ENCODE peak calls at places on chromosomes 11 and 22, in five cellular contexts. Z is CD8-positive, alpha-beta T cell; D is H1; C is lower leg skin; Q is endothelial cell. F is an unnamed sample.
A peak's percentile ranks its signal among the peaks of the same experiment; 100 is the strongest.

GRCh38 chr11:68469642-68470041 is 9.1 kb downstream of the PPP6R3 start:
- DNase-seq in Z (no peak), D (no peak), C (no peak), Q (no peak), F (no peak)

GRCh38 chr11:1267441-1268100 is 41.9 kb downstream of the TOLLIP start:
- DNase-seq in Z (no peak), D (no peak), C (no peak), Q (no peak), F (no peak)

GRCh38 chr11:4049006-4049405 is 45.6 kb upstream of the RRM1 start:
- DNase-seq in Z (no peak), D (no peak), C (no peak), Q (no peak), F (no peak)

GRCh38 chr11:1236316-1237127 is 13.7 kb downstream of the MUC5B start:
- DNase-seq in Z (no peak), D (no peak), C (peak; percentile 76), Q (no peak), F (no peak)

GRCh38 chr11:112963368-112963955 is 2.2 kb downstream of the NCAM1 start:
- DNase-seq in Z (no peak), D (no peak), C (no peak), Q (peak; percentile 5), F (no peak)

GRCh38 chr11:132258865-132259264 is 888.5 kb downstream of the NTM start:
- DNase-seq in Z (no peak), D (no peak), C (no peak), Q (no peak), F (no peak)

GRCh38 chr11:100632970-100633452 is 54.1 kb upstream of the ARHGAP42 start:
- DNase-seq in Z (no peak), D (no peak), C (peak; percentile 91), Q (no peak), F (no peak)

GRCh38 chr11:35223429-35223828 is 84.5 kb downstream of the CD44 start:
- DNase-seq in Z (no peak), D (no peak), C (no peak), Q (no peak), F (no peak)

GRCh38 chr22:22730655-22731373 is 86.4 kb downstream of the GGTLC2 start:
- DNase-seq in Z (no peak), D (no peak), C (no peak), Q (no peak), F (no peak)

GRCh38 chr11:116532066-116532465 is 240.7 kb downstream of the BUD13 start:
- DNase-seq in Z (no peak), D (no peak), C (peak; percentile 72), Q (no peak), F (no peak)
- TF ChIP-seq CTCF in Z (no peak), D (no peak), C (no peak), Q (no peak), F (no peak)

GRCh38 chr22:30421695-30422480 is 3.7 kb upstream of the MTFP1 start:
- DNase-seq in Z (no peak), D (no peak), C (no peak), Q (no peak), F (no peak)

GRCh38 chr22:30423296-30423958 is 2.1 kb upstream of the MTFP1 start:
- DNase-seq in Z (peak; percentile 62), D (no peak), C (peak; percentile 91), Q (peak; percentile 31), F (no peak)

GRCh38 chr22:30423959-30424380 is 1.6 kb upstream of the MTFP1 start:
- DNase-seq in Z (peak; percentile 98), D (peak; percentile 99), C (peak; percentile 100), Q (peak; percentile 95), F (peak; percentile 94)

GRCh38 chr22:30424471-30425326 is 869 bp upstream of the MTFP1 start:
- DNase-seq in Z (no peak), D (no peak), C (no peak), Q (no peak), F (no peak)

DNA sequence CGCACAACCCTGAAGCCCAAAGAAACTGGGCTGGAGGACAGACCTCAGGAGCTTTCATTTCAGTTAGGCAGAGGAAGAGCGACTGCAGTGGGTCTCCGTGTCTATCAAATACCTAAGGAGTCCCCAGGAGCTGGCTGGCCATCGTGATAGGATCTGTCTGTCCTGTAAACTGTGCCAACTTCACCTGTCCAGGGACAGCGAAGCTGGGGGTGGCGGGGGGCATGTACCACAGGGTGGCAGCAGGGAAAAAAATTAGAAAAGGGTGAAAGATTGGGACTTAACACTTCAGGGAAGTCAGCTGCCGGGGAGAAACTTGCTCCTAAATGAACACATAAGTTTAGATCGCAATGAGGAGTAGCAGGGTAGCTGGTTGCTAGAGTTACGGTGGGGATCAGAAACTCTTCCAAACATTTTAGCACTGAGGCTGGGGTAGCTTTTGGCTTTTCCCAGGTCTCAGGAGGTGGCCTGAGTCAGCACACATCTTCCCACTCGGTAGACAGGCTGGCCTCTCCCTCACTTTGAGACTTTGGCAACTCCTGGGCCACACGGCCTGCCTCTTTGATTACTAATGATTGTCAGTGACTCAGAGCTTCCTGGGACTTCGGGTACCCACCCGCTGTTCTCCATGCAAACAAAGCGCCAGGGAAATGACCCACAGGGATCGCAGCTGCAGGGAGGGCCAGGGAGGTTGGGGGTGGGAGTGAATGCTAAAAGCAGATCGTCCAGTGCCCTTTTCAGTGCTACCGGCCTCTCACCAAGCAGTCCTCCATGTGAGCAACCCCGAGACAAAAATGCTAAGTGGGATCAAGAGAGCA is 2.9 kb upstream of the MTFP1 start:
- DNase-seq in Z (peak; percentile 46), D (peak; percentile 60), C (peak; percentile 94), Q (no peak), F (peak; percentile 61)
- TF ChIP-seq CTCF in Z (no peak), D (no peak), C (no peak), Q (no peak), F (no peak)

DNA sequence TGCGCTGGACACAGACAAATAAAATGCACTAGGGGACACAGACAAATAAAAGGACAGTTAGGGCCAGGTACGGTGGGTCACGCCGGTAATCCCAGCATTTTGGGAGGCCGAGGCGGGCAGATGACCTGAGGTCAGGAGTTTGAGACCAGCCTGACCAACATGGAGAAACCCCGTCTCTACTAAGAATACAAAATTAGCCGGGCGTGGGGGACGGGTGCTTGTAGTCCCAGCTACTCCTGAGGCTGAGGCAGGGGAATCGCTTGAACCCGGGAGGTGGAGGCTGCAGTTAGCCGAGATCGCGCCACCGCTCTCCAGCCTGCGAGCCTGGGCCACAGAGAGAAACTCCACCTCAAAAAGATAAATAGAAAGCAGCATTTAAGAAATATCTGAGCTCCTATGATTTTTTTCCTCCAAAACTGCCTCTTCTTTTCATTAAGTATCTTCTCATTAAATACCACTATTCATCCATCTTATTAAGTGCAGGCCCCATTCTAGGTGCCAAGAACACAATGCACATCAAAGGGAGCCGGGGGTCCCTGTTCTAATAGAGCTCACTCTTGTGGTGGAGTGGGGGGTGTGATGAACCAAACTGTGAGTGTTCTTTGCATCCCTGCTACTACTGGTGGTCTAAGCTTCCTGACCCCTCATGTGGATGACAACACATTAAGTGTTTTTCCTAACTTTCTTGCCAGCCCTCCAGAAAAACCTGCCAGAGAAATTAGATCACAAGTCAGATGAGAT is 766 bp upstream of the ZNHIT2 start:
- DNase-seq in Z (no peak), D (no peak), C (no peak), Q (no peak), F (no peak)
- TF ChIP-seq CTCF in Z (peak; percentile 17), D (no peak), C (no peak), Q (peak; percentile 52), F (no peak)

GRCh38 chr11:59283311-59283710 is 70.6 kb upstream of the MPEG1 start:
- DNase-seq in Z (no peak), D (no peak), C (no peak), Q (no peak), F (no peak)

GRCh38 chr11:59285716-59286260 is 72.9 kb upstream of the OR5AN1 start:
- DNase-seq in Z (no peak), D (no peak), C (no peak), Q (no peak), F (no peak)

GRCh38 chr11:59283825-59284772 is 71.4 kb upstream of the MPEG1 start:
- DNase-seq in Z (peak; percentile 29), D (no peak), C (no peak), Q (peak; percentile 30), F (no peak)

GRCh38 chr11:59284773-59285129 is 72.0 kb upstream of the MPEG1 start:
- DNase-seq in Z (no peak), D (no peak), C (no peak), Q (no peak), F (no peak)

DNA sequence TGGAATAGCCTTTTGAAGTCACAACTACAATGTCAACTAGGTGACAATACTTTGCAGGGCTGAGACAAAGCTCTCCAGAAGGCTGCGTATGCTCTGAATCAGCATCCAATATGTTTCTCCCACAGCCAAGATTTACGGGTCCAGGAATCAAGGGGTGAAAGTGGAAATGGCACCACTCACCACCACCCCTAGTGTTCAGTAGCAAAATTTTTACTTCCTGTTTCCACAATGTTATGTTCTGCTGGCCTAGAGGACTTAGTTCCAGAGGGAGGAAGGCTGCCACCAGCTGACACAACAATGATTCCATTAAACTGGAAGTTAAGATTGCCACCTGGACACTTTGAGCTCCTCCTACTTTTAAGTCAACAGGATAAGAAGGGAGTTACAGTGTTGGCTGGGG is 68.5 kb upstream of the MPEG1 start:
- DNase-seq in Z (no peak), D (no peak), C (no peak), Q (no peak), F (no peak)
- TF ChIP-seq CTCF in Z (no peak), D (no peak), C (no peak), Q (no peak), F (no peak)

GRCh38 chr11:27876209-27876775 is 176.0 kb upstream of the BDNF start:
- DNase-seq in Z (no peak), D (no peak), C (no peak), Q (no peak), F (no peak)
- TF ChIP-seq CTCF in Z (no peak), D (no peak), C (no peak), Q (no peak), F (no peak)

DNA sequence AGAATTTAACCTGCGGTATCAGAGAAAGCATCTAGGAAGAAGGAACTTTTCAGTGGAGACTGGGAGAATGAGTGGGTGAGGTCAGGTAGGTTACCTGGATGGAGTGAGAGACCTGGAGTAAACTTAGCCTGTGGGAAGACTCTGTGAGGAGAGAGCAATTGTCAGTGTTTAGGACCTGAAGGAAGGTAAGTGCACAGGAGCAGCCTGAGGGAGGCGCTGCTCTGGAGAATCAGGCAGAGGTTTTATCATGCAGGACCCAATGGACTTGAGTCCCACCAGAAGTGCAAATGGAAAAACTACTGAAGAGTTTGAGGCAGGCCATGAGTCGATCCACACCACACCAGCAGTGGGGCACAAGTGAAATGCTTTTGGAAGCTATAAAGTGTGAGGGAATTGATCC is 10.6 kb upstream of the IFTAP start:
- DNase-seq in Z (no peak), D (no peak), C (no peak), Q (no peak), F (no peak)
- TF ChIP-seq CTCF in Z (no peak), D (peak; percentile 44), C (no peak), Q (no peak), F (no peak)

GRCh38 chr11:87743002-87743401 is 432.2 kb downstream of the RAB38 start:
- DNase-seq in Z (no peak), D (no peak), C (no peak), Q (no peak), F (no peak)
- TF ChIP-seq CTCF in Z (no peak), D (no peak), C (no peak), Q (peak; percentile 15), F (no peak)

GRCh38 chr11:73729594-73730206 is 31.2 kb downstream of the RAB6A start:
- DNase-seq in Z (no peak), D (peak; percentile 33), C (peak; percentile 29), Q (peak; percentile 35), F (no peak)
- TF ChIP-seq CTCF in Z (peak; percentile 47), D (peak; percentile 80), C (no peak), Q (peak; percentile 63), F (no peak)

GRCh38 chr22:26942301-26942927 is 285.0 kb downstream of the MIAT start:
- DNase-seq in Z (no peak), D (no peak), C (peak; percentile 23), Q (no peak), F (no peak)

GRCh38 chr22:26939466-26939865 is 282.1 kb downstream of the MIAT start:
- DNase-seq in Z (no peak), D (no peak), C (peak; percentile 31), Q (no peak), F (no peak)

GRCh38 chr22:26937213-26937612 is 279.8 kb downstream of the MIAT start:
- DNase-seq in Z (no peak), D (no peak), C (no peak), Q (no peak), F (no peak)
- TF ChIP-seq CTCF in Z (no peak), D (no peak), C (no peak), Q (no peak), F (no peak)

F was measured in omental fat pad.